ENCODE peak calls at places on chromosome 19, in four cellular contexts. R is H7, F is amygdala, Q is nephron progenitor cell. Y is an unnamed sample.

GRCh38 chr19:4368128-4368820 is 24.9 kb downstream of the MPND start:
- DNase-seq in R (no peak), F (no peak), Q (no peak), Y (no peak)

GRCh38 chr19:13681509-13681908 is 82.8 kb upstream of the MRI1 start:
- DNase-seq in R (no peak), F (no peak), Q (no peak), Y (no peak)

GRCh38 chr19:30870861-30871260 is 478.4 kb downstream of the TSHZ3 start:
- DNase-seq in R (no peak), F (no peak), Q (no peak), Y (no peak)

GRCh38 chr19:39506944-39507714 is 7.8 kb upstream of the SELENOV start:
- DNase-seq in R (peak; percentile 97), F (peak; percentile 23), Q (peak; percentile 81), Y (peak; percentile 7)

GRCh38 chr19:46732966-46733692 is 12.7 kb upstream of the FKRP start:
- DNase-seq in R (no peak), F (no peak), Q (no peak), Y (no peak)

GRCh38 chr19:15836595-15837398 is 21.3 kb upstream of the OR10H1 start:
- DNase-seq in R (peak; percentile 21), F (peak; percentile 96), Q (no peak), Y (peak; percentile 77)

GRCh38 chr19:16347706-16348105 is 23.1 kb downstream of the KLF2 start:
- DNase-seq in R (no peak), F (no peak), Q (no peak), Y (no peak)

GRCh38 chr19:16896913-16897571 is 8.2 kb downstream of the F2RL3 start:
- DNase-seq in R (peak; percentile 100), F (peak; percentile 69), Q (peak; percentile 98), Y (peak; percentile 69)

GRCh38 chr19:15564534-15565168 is 50.4 kb upstream of the CYP4F8 start:
- DNase-seq in R (no peak), F (no peak), Q (no peak), Y (no peak)

GRCh38 chr19:11130824-11131455 is 24.6 kb downstream of the SPC24 start:
- DNase-seq in R (peak; percentile 92), F (peak; percentile 21), Q (peak; percentile 79), Y (peak; percentile 85)

GRCh38 chr19:7619671-7620441 is 9.5 kb downstream of the XAB2 start:
- DNase-seq in R (no peak), F (no peak), Q (no peak), Y (no peak)

GRCh38 chr19:52343548-52343947 is 7.5 kb downstream of the ZNF610 start:
- DNase-seq in R (peak; percentile 81), F (peak; percentile 19), Q (peak; percentile 46), Y (peak; percentile 30)

GRCh38 chr19:41553804-41554203 is 22.2 kb upstream of the CEACAM21 start:
- DNase-seq in R (no peak), F (no peak), Q (no peak), Y (no peak)

GRCh38 chr19:1910169-1910568 is 5.0 kb downstream of the ADAT3 start:
- DNase-seq in R (no peak), F (peak; percentile 42), Q (no peak), Y (no peak)

GRCh38 chr19:56091066-56091490 is 30.0 kb downstream of the ZNF787 start:
- DNase-seq in R (no peak), F (peak; percentile 20), Q (no peak), Y (no peak)

GRCh38 chr19:47582320-47582909 is 9.5 kb upstream of the ZNF541 start:
- DNase-seq in R (no peak), F (no peak), Q (no peak), Y (no peak)

GRCh38 chr19:36183455-36183741 is 31.1 kb downstream of the ZNF565 start:
- DNase-seq in R (no peak), F (no peak), Q (no peak), Y (no peak)

GRCh38 chr19:27860309-27860934 is 1352.5 kb downstream of the UQCRFS1 start:
- DNase-seq in R (no peak), F (no peak), Q (no peak), Y (no peak)

GRCh38 chr19:17339088-17339741 is 1.9 kb downstream of the GTPBP3 start:
- DNase-seq in R (peak; percentile 90), F (no peak), Q (peak; percentile 43), Y (no peak)

GRCh38 chr19:37114001-37114400 is 35.8 kb downstream of the ZNF420 start:
- DNase-seq in R (no peak), F (no peak), Q (no peak), Y (no peak)

GRCh38 chr19:40862785-40863184 is 12.5 kb upstream of the CYP2A6 start:
- DNase-seq in R (no peak), F (no peak), Q (no peak), Y (no peak)

GRCh38 chr19:54561840-54562239 is 11.8 kb upstream of the LILRA2 start:
- DNase-seq in R (no peak), F (no peak), Q (no peak), Y (no peak)